ENCODE peak calls at places on chromosomes 5 and 9, in six cellular contexts. J is heart left ventricle, K is lower leg skin, M is endothelial cell of umbilical vein, E is HepG2, U is IMR-90. F is an unnamed sample.

GRCh38 chr5:127960126-127960744 is 123.3 kb upstream of the SLC12A2 start:
- DNase-seq in J (no peak), K (no peak), M (peak), E (no peak), U (peak), F (no peak)

GRCh38 chr5:144567416-144567770 is 396.7 kb downstream of the KCTD16 start:
- DNase-seq in J (no peak), K (no peak), M (no peak), E (no peak), U (peak), F (peak)

GRCh38 chr5:139845846-139846681 is 50.5 kb downstream of the PSD2 start:
- DNase-seq in J (peak), K (no peak), M (no peak), E (no peak), U (no peak), F (no peak)

GRCh38 chr5:176597417-176598389 is 12.3 kb downstream of the GPRIN1 start:
- DNase-seq in J (no peak), K (no peak), M (no peak), E (no peak), U (no peak), F (no peak)

GRCh38 chr5:57445715-57446037 is 36.9 kb downstream of the ACTBL2 start:
- DNase-seq in J (no peak), K (no peak), M (no peak), E (no peak), U (peak), F (no peak)

GRCh38 chr9:9961487-9961886 is 651.3 kb downstream of the PTPRD start:
- DNase-seq in J (no peak), K (no peak), M (no peak), E (no peak), U (no peak), F (no peak)

GRCh38 chr5:88269222-88269771 is 652 bp upstream of the TMEM161B start:
- DNase-seq in J (no peak), K (no peak), M (peak), E (peak), U (peak), F (peak)

GRCh38 chr5:126446498-126447224 is 23.5 kb downstream of the GRAMD2B start:
- DNase-seq in J (no peak), K (no peak), M (no peak), E (no peak), U (peak), F (peak)

GRCh38 chr9:133640580-133641395 is 4.6 kb downstream of the DBH start:
- DNase-seq in J (no peak), K (no peak), M (no peak), E (no peak), U (no peak), F (no peak)

GRCh38 chr5:96661101-96661840 is 905 bp upstream of the CAST start:
- DNase-seq in J (no peak), K (peak), M (peak), E (no peak), U (peak), F (no peak)

GRCh38 chr9:91817493-91818225 is 132.4 kb downstream of the ROR2 start:
- DNase-seq in J (no peak), K (no peak), M (peak), E (no peak), U (peak), F (no peak)

GRCh38 chr5:2586016-2586715 is 165.3 kb downstream of the IRX2 start:
- DNase-seq in J (no peak), K (no peak), M (no peak), E (no peak), U (no peak), F (no peak)

GRCh38 chr9:101737705-101738565 is 512 bp downstream of the GRIN3A start:
- DNase-seq in J (peak), K (no peak), M (no peak), E (no peak), U (no peak), F (no peak)

GRCh38 chr5:128426090-128426534 is 111.9 kb downstream of the FBN2 start:
- DNase-seq in J (no peak), K (no peak), M (no peak), E (no peak), U (no peak), F (no peak)

GRCh38 chr9:79969383-79969782 is 397.6 kb downstream of the TLE4 start:
- DNase-seq in J (no peak), K (no peak), M (no peak), E (no peak), U (no peak), F (no peak)

GRCh38 chr5:14760548-14761002 is 96.1 kb downstream of the OTULIN start:
- DNase-seq in J (peak), K (no peak), M (no peak), E (peak), U (no peak), F (no peak)

GRCh38 chr9:129555512-129556203 is 65.2 kb downstream of the C9orf50 start:
- DNase-seq in J (no peak), K (no peak), M (no peak), E (no peak), U (peak), F (no peak)

GRCh38 chr5:107368593-107368992 is 302.1 kb downstream of the EFNA5 start:
- DNase-seq in J (no peak), K (no peak), M (no peak), E (no peak), U (no peak), F (no peak)

GRCh38 chr5:407801-408268 is 35.1 kb upstream of the EXOC3 start:
- DNase-seq in J (no peak), K (no peak), M (no peak), E (no peak), U (no peak), F (no peak)

GRCh38 chr9:94611638-94612068 is 18.0 kb upstream of the FBP2 start:
- DNase-seq in J (no peak), K (no peak), M (no peak), E (no peak), U (no peak), F (no peak)

GRCh38 chr5:112154940-112155686 is 264.0 kb downstream of the EPB41L4A start:
- DNase-seq in J (no peak), K (no peak), M (no peak), E (no peak), U (peak), F (no peak)

GRCh38 chr5:90356612-90357011 is 52.9 kb downstream of the CETN3 start:
- DNase-seq in J (no peak), K (no peak), M (no peak), E (no peak), U (no peak), F (no peak)

GRCh38 chr9:97980479-97980803 is 2.7 kb upstream of the ANP32B start:
- DNase-seq in J (peak), K (peak), M (no peak), E (no peak), U (no peak), F (no peak)

GRCh38 chr9:136854113-136854841 is 2.1 kb downstream of the MAMDC4 start:
- DNase-seq in J (peak), K (no peak), M (no peak), E (no peak), U (no peak), F (no peak)

GRCh38 chr5:168916852-168917251 is 337.7 kb upstream of the PANK3 start:
- DNase-seq in J (no peak), K (no peak), M (no peak), E (no peak), U (no peak), F (no peak)

GRCh38 chr5:143886621-143887301 is 74.8 kb downstream of the HMHB1 start:
- DNase-seq in J (no peak), K (no peak), M (no peak), E (no peak), U (no peak), F (no peak)

GRCh38 chr5:175675873-175676272 is 18.0 kb downstream of the HRH2 start:
- DNase-seq in J (no peak), K (no peak), M (no peak), E (no peak), U (no peak), F (no peak)

GRCh38 chr5:107743357-107744000 is 72.7 kb upstream of the EFNA5 start:
- DNase-seq in J (no peak), K (no peak), M (no peak), E (no peak), U (peak), F (peak)

GRCh38 chr9:96008502-96009222 is 133.2 kb downstream of the ERCC6L2 start:
- DNase-seq in J (no peak), K (no peak), M (no peak), E (no peak), U (peak), F (no peak)

GRCh38 chr9:677461-678097 is 163.9 kb upstream of the DMRT1 start:
- DNase-seq in J (no peak), K (no peak), M (peak), E (peak), U (no peak), F (no peak)

GRCh38 chr9:135468866-135469521 is 10.6 kb upstream of the PPP1R26 start:
- DNase-seq in J (no peak), K (no peak), M (no peak), E (no peak), U (peak), F (peak)

GRCh38 chr9:112547712-112548440 is 61.2 kb downstream of the KIAA1958 start:
- DNase-seq in J (no peak), K (no peak), M (no peak), E (no peak), U (no peak), F (no peak)

GRCh38 chr5:137666109-137666850 is 69.6 kb downstream of the KLHL3 start:
- DNase-seq in J (peak), K (no peak), M (peak), E (no peak), U (peak), F (no peak)

GRCh38 chr5:59186623-59187022 is 603.7 kb downstream of the RAB3C start:
- DNase-seq in J (no peak), K (no peak), M (no peak), E (no peak), U (peak), F (no peak)

GRCh38 chr5:155631116-155631515 is 617.6 kb downstream of the KIF4B start:
- DNase-seq in J (no peak), K (no peak), M (no peak), E (no peak), U (no peak), F (peak)

DNA sequence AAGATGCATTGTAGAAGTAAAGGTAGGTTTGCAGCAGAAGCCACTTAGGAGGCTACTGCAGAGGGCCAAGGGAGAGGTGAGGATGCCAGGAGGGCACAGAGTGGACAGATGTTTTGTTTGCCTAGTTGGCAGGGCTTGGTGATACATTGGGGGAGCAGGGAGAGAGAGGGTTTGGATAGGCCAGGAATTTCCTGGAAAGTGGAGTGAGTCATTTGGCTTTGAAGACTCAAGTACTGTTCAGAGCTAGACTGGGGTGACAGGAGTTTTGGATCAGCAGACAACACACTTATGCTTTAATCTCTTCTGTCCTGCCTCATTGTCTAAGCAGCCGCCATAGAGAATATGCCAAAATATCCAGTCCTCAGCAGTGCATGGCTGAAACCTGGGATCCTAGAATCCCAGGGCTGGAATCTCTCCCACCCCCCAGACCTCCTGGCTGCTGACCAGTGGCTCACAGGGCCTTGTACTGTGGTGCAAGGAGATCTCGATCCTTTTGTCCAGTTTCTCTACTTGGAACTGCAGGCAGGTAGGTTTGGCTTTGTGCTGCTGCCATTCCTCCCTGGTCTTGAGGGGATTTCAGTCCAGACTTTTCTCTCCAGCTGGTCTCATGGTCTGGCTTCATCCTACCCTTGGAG is 11.0 kb downstream of the TMEM268 start:
- DNase-seq in J (no peak), K (no peak), M (peak), E (no peak), U (peak), F (peak)
- TF ChIP-seq POLR2A in J (no peak), K (no peak), M (no peak), E (no peak), U (no peak), F (no peak)

GRCh38 chr9:100408541-100409175 is 18.3 kb upstream of the MSANTD3 start:
- DNase-seq in J (no peak), K (no peak), M (no peak), E (no peak), U (no peak), F (no peak)

GRCh38 chr9:100409176-100409556 is 17.8 kb upstream of the MSANTD3 start:
- DNase-seq in J (no peak), K (no peak), M (no peak), E (no peak), U (no peak), F (no peak)

GRCh38 chr9:100413839-100414420 is 13.0 kb upstream of the MSANTD3 start:
- DNase-seq in J (no peak), K (no peak), M (no peak), E (no peak), U (no peak), F (no peak)

GRCh38 chr9:100406962-100407361 is 20.0 kb upstream of the MSANTD3 start:
- DNase-seq in J (no peak), K (no peak), M (no peak), E (no peak), U (no peak), F (no peak)

DNA sequence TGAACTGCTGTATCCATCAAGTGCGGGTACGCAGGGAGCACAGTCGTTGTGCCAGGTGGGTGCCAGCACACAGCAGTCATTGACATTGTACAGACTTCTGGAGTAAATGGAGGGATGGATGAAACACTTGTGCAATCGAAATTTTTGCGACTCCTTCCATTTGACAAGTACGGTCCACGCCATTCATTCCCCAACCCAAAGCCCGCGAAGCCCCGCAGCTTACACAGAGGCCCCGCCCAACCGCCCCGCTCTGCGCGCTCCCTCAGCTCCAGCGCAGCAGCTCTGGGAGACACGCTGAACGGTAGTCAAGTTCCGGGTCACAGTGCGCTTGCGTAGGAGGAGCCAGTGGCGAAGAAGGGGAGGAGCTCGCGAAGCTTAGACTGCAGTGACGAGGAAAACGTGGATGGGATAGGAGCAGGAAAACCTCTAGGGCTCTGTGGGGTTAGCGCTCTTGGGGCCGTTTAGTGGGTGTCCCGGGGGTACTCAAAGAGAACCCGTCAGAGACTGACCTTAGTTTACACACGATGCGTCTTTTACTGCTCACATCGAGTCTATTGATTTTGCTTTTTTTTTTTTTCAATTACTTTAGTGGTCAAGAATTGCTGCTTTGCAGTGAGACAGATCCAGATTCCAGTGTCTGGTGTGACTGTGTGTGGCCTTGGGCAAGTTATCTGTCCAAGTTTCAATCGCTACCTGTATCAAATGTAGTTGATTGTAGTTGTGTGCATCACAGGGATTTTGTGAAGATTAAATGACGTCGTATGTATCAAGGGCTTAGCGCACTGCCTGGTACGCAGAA is 15.3 kb upstream of the MSANTD3 start:
- DNase-seq in J (peak), K (peak), M (peak), E (peak), U (peak), F (peak)
- TF ChIP-seq POLR2A in J (no peak), K (no peak), M (peak), E (peak), U (peak), F (peak)

GRCh38 chr5:66291771-66292170 is 147.7 kb downstream of the SREK1 start:
- DNase-seq in J (no peak), K (no peak), M (no peak), E (no peak), U (no peak), F (no peak)
- TF ChIP-seq POLR2A in J (no peak), K (no peak), M (no peak), E (no peak), U (no peak), F (no peak)

GRCh38 chr9:127786773-127787123 is 914 bp downstream of the CDK9 start:
- DNase-seq in J (no peak), K (no peak), M (peak), E (no peak), U (no peak), F (no peak)

GRCh38 chr9:127785933-127786772 is at the start of gene CDK9:
- DNase-seq in J (peak), K (peak), M (peak), E (peak), U (peak), F (peak)

GRCh38 chr9:127783644-127784043 is 2.2 kb upstream of the CDK9 start:
- DNase-seq in J (no peak), K (no peak), M (no peak), E (no peak), U (no peak), F (no peak)

GRCh38 chr9:127783111-127783621 is 2.7 kb upstream of the CDK9 start:
- DNase-seq in J (peak), K (peak), M (peak), E (no peak), U (no peak), F (no peak)

DNA sequence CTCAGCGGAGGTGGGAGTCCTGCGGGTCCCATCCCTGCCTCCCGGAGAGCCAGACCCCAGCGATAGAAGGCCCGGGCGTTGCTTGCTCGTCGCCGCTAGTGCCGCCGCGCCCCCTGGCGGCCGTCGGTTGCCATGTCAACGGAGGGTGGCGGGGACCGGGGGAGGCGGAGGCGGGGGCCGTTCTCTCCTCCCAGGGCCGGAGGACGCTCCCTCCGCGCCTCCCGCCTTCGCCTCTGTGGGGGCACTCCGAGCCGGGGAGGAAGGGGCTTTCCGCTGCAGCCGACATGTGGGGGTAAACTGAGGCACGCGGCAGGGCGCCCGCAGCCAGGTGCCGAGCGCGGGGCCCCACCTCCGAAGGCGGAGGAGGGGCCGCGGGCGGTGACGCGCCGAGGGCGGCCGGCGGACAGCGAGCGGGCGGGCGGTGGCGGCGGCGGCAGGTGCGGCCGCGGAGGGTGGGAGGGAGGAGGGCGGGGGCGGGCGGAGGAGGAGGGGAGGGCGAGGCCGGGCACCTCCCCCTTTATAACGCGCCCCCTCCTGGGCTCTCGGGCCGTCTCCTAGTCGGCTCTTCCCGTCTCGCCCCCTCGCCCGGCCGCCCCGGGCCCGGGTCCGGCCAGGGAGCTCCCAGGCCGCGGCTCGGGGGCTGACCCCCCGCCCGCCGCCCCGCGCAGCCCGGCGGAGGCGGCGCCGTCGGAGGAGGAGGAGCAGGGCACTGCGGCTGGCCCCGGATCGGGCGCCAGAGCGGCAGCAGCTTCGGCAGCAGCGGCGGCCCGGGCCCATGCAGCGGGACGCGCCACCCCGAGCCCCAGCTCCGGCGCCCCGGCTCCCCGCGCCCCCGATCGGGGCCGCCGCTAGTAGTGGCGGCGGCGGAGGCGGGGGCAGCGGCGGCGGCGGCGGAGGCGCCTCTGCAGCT is 556 bp upstream of the CDK9 start:
- DNase-seq in J (peak), K (peak), M (peak), E (peak), U (peak), F (peak)
- TF ChIP-seq POLR2A in J (no peak), K (no peak), M (peak), E (no peak), U (no peak), F (peak)

GRCh38 chr5:41924872-41925554 is at the start of gene FBXO4:
- DNase-seq in J (peak), K (peak), M (peak), E (peak), U (peak), F (peak)
- TF ChIP-seq POLR2A in J (no peak), K (peak), M (peak), E (peak), U (peak), F (peak)

DNA sequence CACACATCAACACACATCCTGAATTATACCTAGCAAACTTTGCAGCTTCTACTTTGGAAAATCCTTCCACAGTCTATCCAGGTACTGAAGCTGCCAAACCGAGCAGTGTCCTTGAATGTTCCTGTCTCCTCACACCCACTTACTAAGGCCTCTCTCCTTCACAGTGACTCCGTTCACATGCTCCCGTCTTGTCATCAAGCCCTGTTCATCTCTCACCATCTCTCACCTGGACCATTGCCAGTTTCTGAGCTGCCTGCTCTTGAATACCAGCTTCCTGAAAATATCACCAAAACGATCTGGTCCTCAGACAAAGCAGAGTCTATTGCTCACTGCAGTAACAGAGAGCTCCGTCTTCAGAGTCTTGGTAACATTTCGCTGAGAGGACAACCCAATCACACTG is 57.4 kb downstream of the GCNT1 start:
- DNase-seq in J (no peak), K (peak), M (no peak), E (no peak), U (peak), F (no peak)
- TF ChIP-seq POLR2A in J (no peak), K (no peak), M (no peak), E (no peak), U (no peak), F (no peak)

F was measured in H54.